ENCODE peak calls at places on chromosomes 4 and X, in six cellular contexts. I is hepatocyte, G is BJ, F is esophagus muscularis mucosa, X is adrenal gland, H is IMR-90. P is an unnamed sample.

GRCh38 chr4:46389301-46389761 is 597 bp downstream of the GABRA2 start:
- DNase-seq in I (peak; percentile 71), G (no peak), F (no peak), X (no peak), H (no peak), P (peak; percentile 10)

GRCh38 chrX:153580700-153581386 is 18.1 kb downstream of the CCNQ start:
- DNase-seq in I (no peak), G (no peak), F (no peak), X (no peak), H (no peak), P (no peak)

GRCh38 chrX:79287724-79288123 is 79.4 kb downstream of the ITM2A start:
- DNase-seq in I (no peak), G (no peak), F (no peak), X (no peak), H (no peak), P (no peak)

GRCh38 chr4:146335763-146336412 is 121.5 kb downstream of the REELD1 start:
- DNase-seq in I (no peak), G (no peak), F (no peak), X (no peak), H (no peak), P (no peak)

GRCh38 chr4:28523791-28524190 is 1663.2 kb downstream of the STIM2 start:
- DNase-seq in I (no peak), G (no peak), F (no peak), X (no peak), H (no peak), P (no peak)

GRCh38 chr4:179307297-179308136 is 1865.3 kb upstream of the AGA start:
- DNase-seq in I (peak; percentile 63), G (no peak), F (no peak), X (no peak), H (peak; percentile 23), P (peak; percentile 31)

GRCh38 chr4:98092833-98093439 is 50.3 kb downstream of the STPG2 start:
- DNase-seq in I (peak; percentile 39), G (no peak), F (no peak), X (no peak), H (peak; percentile 2), P (no peak)

GRCh38 chr4:108165601-108166000 is 3.1 kb downstream of the LEF1 start:
- DNase-seq in I (no peak), G (no peak), F (no peak), X (no peak), H (no peak), P (no peak)

GRCh38 chrX:39946822-39947221 is 150.9 kb downstream of the BCOR start:
- DNase-seq in I (no peak), G (no peak), F (no peak), X (no peak), H (peak; percentile 81), P (no peak)

GRCh38 chrX:145393702-145394235 is 146.5 kb downstream of the SPANXN1 start:
- DNase-seq in I (no peak), G (no peak), F (no peak), X (no peak), H (no peak), P (no peak)

GRCh38 chr4:174005422-174005821 is 278.0 kb downstream of the FBXO8 start:
- DNase-seq in I (peak; percentile 68), G (no peak), F (no peak), X (no peak), H (no peak), P (no peak)

GRCh38 chr4:165635261-165635838 is 237.7 kb upstream of the TLL1 start:
- DNase-seq in I (no peak), G (no peak), F (no peak), X (no peak), H (no peak), P (peak; percentile 11)

DNA sequence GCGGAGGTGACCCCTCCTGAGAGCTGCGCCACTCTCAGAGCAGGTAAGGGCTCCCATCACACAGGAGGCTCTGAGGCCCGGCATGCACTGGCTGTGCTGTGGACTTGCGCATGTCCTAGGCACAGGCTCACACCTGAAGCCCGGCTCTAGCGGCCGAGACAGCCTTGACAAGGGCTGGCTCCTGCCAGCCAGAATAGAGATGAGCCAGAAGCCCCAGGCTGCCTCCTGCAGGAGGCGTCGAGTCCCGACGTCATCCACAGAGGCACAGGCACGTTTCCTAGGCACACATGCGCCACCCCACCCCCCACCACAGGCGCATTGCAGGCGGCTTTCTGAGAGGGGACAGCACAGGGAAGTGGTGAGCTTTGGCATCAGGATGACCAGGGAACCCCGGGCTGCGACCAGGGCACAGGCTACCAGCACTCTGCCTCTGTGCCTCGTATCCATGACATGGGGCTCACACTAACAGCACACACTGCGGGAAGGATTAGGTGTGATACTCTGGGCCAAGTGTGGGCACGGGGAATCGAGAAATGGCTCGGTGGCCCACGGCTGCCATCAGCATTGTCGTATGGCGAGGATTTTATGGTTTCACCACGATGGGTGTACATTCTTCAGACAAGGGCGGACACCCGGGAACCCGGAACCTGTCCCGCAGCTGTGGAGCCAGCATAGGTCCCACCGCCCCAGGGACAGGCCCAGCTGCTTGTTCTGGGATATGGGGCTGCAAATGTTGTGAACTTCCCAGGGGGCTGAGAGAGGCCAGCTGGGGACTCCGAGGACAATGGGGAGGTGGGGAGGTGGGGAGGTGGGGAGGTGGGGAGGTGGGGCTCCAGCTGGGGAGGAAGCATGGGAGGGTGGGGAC is 90.7 kb upstream of the ADRA2C start:
- DNase-seq in I (no peak), G (no peak), F (no peak), X (no peak), H (no peak), P (no peak)
- H3K27me3 ChIP-seq in I (peaks cover 3% of the 10 kb centered on the region), G (peaks cover 7% of the 10 kb centered on the region), F (peaks cover 71% of the 10 kb centered on the region), X (no peaks in the 10 kb centered on the region), H (peaks cover 55% of the 10 kb centered on the region), P (no peaks in the 10 kb centered on the region)

GRCh38 chr4:76310683-76311082 is 4.2 kb downstream of the STBD1 start:
- DNase-seq in I (no peak), G (no peak), F (no peak), X (no peak), H (no peak), P (no peak)
- TF ChIP-seq CTCF in I (no peak), G (no peak), F (no peak), X (no peak), H (no peak), P (no peak)

DNA sequence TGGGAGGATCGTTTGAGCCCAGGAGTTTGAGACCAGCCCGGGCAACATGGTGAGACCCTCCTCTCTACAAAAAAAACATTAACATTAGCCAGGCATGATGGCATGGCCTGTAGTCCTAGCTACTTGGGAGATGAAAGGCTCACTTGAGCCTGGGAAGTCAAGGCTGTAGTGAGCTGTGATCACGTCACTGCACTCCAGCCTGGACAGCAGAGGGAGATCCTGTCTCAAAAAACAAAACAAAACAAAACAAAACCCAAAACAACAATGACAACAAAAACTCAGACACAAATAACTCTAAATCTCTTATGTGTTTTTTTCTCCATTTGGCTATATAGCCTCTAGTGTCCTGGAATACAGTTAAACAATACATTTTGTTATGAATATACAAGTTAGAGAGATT is 127.3 kb upstream of the STK26 start:
- DNase-seq in I (no peak), G (no peak), F (no peak), X (no peak), H (no peak), P (no peak)
- H3K27me3 ChIP-seq in I (no peaks in the 10 kb centered on the region), G (no peaks in the 10 kb centered on the region), F (no peaks in the 10 kb centered on the region), X (peaks cover 27% of the 10 kb centered on the region), H (peaks cover 6% of the 10 kb centered on the region), P (no peaks in the 10 kb centered on the region)

GRCh38 chr4:42445038-42445437 is 47.8 kb downstream of the SHISA3 start:
- DNase-seq in I (no peak), G (no peak), F (no peak), X (no peak), H (no peak), P (peak; percentile 9)

GRCh38 chr4:42436950-42437349 is 39.7 kb downstream of the SHISA3 start:
- DNase-seq in I (no peak), G (no peak), F (no peak), X (no peak), H (no peak), P (no peak)

GRCh38 chr4:42446823-42447222 is 49.5 kb downstream of the SHISA3 start:
- DNase-seq in I (no peak), G (no peak), F (no peak), X (no peak), H (no peak), P (no peak)

DNA sequence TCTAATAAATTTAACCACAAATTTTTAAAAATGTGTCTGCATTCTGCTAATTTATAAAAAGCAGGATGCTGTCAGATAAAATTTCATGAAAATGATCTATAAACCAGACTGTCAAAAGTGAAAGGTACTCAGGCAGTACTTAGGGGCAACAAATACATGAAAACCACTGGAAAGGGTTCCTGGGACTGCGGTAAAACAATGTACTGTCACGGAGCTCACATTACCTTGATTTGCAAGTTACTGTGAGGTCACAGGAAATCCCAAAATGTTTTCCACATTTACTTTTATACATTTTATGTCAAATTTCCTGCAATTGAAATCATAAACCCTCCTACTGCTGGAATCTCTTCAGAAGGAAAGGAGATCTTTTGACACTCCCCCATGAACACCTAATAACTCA is 45.3 kb downstream of the SHISA3 start:
- DNase-seq in I (no peak), G (no peak), F (no peak), X (no peak), H (no peak), P (no peak)
- TF ChIP-seq CTCF in I (no peak), G (no peak), F (no peak), X (no peak), H (no peak), P (no peak)

GRCh38 chr4:38745881-38746280 is 36.9 kb downstream of the TLR10 start:
- DNase-seq in I (no peak), G (no peak), F (no peak), X (no peak), H (no peak), P (no peak)
- H3K27me3 ChIP-seq in I (no peaks in the 10 kb centered on the region), G (no peaks in the 10 kb centered on the region), F (no peaks in the 10 kb centered on the region), X (no peaks in the 10 kb centered on the region), H (peaks cover 4% of the 10 kb centered on the region), P (no peaks in the 10 kb centered on the region)

DNA sequence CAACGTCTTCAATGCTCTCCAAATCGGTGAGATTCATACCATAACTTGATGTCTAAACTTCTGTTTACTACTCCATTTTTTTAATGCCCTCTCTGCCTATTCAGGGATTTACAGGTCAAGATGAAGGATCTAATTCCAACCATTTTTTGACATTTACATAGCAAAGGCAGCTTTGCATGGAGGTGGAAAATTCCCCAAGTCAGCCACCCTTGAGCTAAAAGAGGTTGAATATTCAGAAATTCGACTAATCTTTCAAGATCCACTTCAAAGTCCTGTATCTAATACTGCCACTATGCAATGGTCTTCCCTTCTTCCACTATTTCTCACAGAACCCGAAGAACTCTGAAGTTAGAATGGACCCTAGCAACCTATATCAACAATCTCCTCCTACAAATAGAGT is 21.6 kb downstream of the CFAP97 start:
- DNase-seq in I (no peak), G (no peak), F (no peak), X (no peak), H (no peak), P (no peak)
- TF ChIP-seq CTCF in I (no peak), G (no peak), F (no peak), X (no peak), H (no peak), P (no peak)

GRCh38 chrX:80335062-80335830 is 85.0 kb upstream of the TENT5D start:
- DNase-seq in I (peak; percentile 84), G (no peak), F (no peak), X (peak; percentile 83), H (no peak), P (no peak)
- H3K27me3 ChIP-seq in I (no peaks in the 10 kb centered on the region), G (no peaks in the 10 kb centered on the region), F (no peaks in the 10 kb centered on the region), X (no peaks in the 10 kb centered on the region), H (no peaks in the 10 kb centered on the region), P (no peaks in the 10 kb centered on the region)

DNA sequence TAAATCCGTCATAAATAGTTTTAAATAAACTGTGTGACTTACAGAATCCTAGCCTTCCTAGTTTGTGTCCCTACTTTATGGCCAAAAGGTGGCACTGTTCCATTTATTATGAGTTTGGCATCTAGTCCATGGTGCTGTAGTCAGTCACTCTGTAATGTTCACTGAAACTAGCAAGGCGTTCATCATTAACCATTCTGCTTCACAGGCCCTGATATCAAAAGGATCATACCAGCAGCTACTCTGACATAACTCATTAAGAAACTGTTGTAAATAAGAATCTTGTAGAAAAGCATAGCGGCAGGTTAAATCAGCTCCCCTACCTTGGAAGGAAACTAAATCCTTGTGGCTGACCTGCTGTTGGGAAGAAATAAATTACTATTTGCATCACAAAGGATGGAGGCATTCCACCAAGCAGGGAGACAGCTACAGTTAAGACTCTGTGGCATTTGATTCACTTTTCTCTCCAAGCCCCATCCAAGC is 919.6 kb upstream of the DIAPH2 start:
- DNase-seq in I (peak; percentile 75), G (no peak), F (no peak), X (no peak), H (peak; percentile 23), P (no peak)
- TF ChIP-seq CTCF in I (peak; percentile 68), G (no peak), F (peak; percentile 49), X (no peak), H (peak; percentile 45), P (peak; percentile 55)

P was measured in foreskin keratinocyte.